ENCODE peak calls at places on chromosomes 7 and 10, in nine cellular contexts. One of them, this sample, is unnamed.

GRCh38 chr10:34029455-34029854 is 695.0 kb upstream of the NRP1 start:
- DNase-seq in HCT116: no peak
- DNase-seq in OCI-LY7: no peak
- DNase-seq in MM.1S: no peak
- DNase-seq in SK-N-SH: no peak
- DNase-seq in neural progenitor cell: no peak
- DNase-seq in GM23338: no peak
- DNase-seq in GM23248: no peak
- DNase-seq in PC-3: no peak
- DNase-seq in this sample: no peak

GRCh38 chr10:78921906-78922305 is 146.9 kb upstream of the ZMIZ1 start:
- DNase-seq in HCT116: no peak
- DNase-seq in MM.1S: no peak
- DNase-seq in GM23248: no peak
- DNase-seq in OCI-LY7: no peak
- DNase-seq in GM23338: no peak
- DNase-seq in PC-3: no peak
- DNase-seq in neural progenitor cell: no peak
- DNase-seq in SK-N-SH: no peak
- DNase-seq in this sample: no peak

GRCh38 chr10:4947039-4947634 is 16.1 kb upstream of the AKR1C1 start:
- DNase-seq in OCI-LY7: no peak
- DNase-seq in HCT116: no peak
- DNase-seq in PC-3: no peak
- DNase-seq in GM23338: no peak
- DNase-seq in GM23248: peak
- DNase-seq in SK-N-SH: no peak
- DNase-seq in MM.1S: no peak
- DNase-seq in neural progenitor cell: no peak
- DNase-seq in this sample: no peak

GRCh38 chr10:71970331-71970730 is 6.1 kb downstream of the CHST3 start:
- DNase-seq in OCI-LY7: no peak
- DNase-seq in SK-N-SH: peak
- DNase-seq in neural progenitor cell: peak
- DNase-seq in MM.1S: no peak
- DNase-seq in PC-3: peak
- DNase-seq in GM23248: peak
- DNase-seq in GM23338: peak
- DNase-seq in HCT116: no peak
- DNase-seq in this sample: no peak

GRCh38 chr7:121516791-121517305 is 120.7 kb upstream of the FAM3C start:
- DNase-seq in GM23248: no peak
- DNase-seq in MM.1S: no peak
- DNase-seq in GM23338: no peak
- DNase-seq in neural progenitor cell: no peak
- DNase-seq in PC-3: no peak
- DNase-seq in OCI-LY7: no peak
- DNase-seq in HCT116: no peak
- DNase-seq in SK-N-SH: no peak
- DNase-seq in this sample: no peak

GRCh38 chr7:147605326-147605725 is 985.2 kb upstream of the C7orf33 start:
- DNase-seq in MM.1S: no peak
- DNase-seq in OCI-LY7: no peak
- DNase-seq in GM23338: no peak
- DNase-seq in HCT116: no peak
- DNase-seq in neural progenitor cell: no peak
- DNase-seq in PC-3: peak
- DNase-seq in SK-N-SH: no peak
- DNase-seq in GM23248: no peak
- DNase-seq in this sample: peak

GRCh38 chr10:90865400-90865799 is 6.4 kb upstream of the RPP30 start:
- DNase-seq in HCT116: no peak
- DNase-seq in PC-3: peak
- DNase-seq in SK-N-SH: no peak
- DNase-seq in GM23338: peak
- DNase-seq in OCI-LY7: peak
- DNase-seq in neural progenitor cell: no peak
- DNase-seq in GM23248: peak
- DNase-seq in MM.1S: peak
- DNase-seq in this sample: peak

GRCh38 chr7:69781412-69781846 is 183.2 kb downstream of the AUTS2 start:
- DNase-seq in MM.1S: no peak
- DNase-seq in GM23248: peak
- DNase-seq in HCT116: no peak
- DNase-seq in GM23338: no peak
- DNase-seq in PC-3: no peak
- DNase-seq in neural progenitor cell: no peak
- DNase-seq in OCI-LY7: no peak
- DNase-seq in SK-N-SH: no peak
- DNase-seq in this sample: peak

GRCh38 chr7:99839560-99840011 is 11.8 kb downstream of the CYP3A43 start:
- DNase-seq in GM23338: peak
- DNase-seq in PC-3: peak
- DNase-seq in neural progenitor cell: no peak
- DNase-seq in SK-N-SH: no peak
- DNase-seq in MM.1S: no peak
- DNase-seq in HCT116: no peak
- DNase-seq in GM23248: no peak
- DNase-seq in OCI-LY7: no peak
- DNase-seq in this sample: peak

GRCh38 chr7:78479348-78479747 is 680.8 kb downstream of the PHTF2 start:
- DNase-seq in GM23248: no peak
- DNase-seq in neural progenitor cell: no peak
- DNase-seq in PC-3: no peak
- DNase-seq in HCT116: no peak
- DNase-seq in MM.1S: no peak
- DNase-seq in GM23338: no peak
- DNase-seq in OCI-LY7: no peak
- DNase-seq in SK-N-SH: no peak
- DNase-seq in this sample: no peak

GRCh38 chr7:116242759-116243158 is 32.4 kb downstream of the TES start:
- DNase-seq in GM23248: peak
- DNase-seq in SK-N-SH: no peak
- DNase-seq in OCI-LY7: no peak
- DNase-seq in neural progenitor cell: no peak
- DNase-seq in MM.1S: no peak
- DNase-seq in PC-3: no peak
- DNase-seq in GM23338: no peak
- DNase-seq in HCT116: no peak
- DNase-seq in this sample: no peak

GRCh38 chr7:31785081-31785480 is 98.1 kb downstream of the PPP1R17 start:
- DNase-seq in MM.1S: no peak
- DNase-seq in SK-N-SH: no peak
- DNase-seq in GM23248: peak
- DNase-seq in OCI-LY7: no peak
- DNase-seq in GM23338: no peak
- DNase-seq in PC-3: no peak
- DNase-seq in neural progenitor cell: no peak
- DNase-seq in HCT116: no peak
- DNase-seq in this sample: no peak

GRCh38 chr10:126904807-126905686 is at the start of gene DOCK1:
- DNase-seq in OCI-LY7: no peak
- DNase-seq in MM.1S: no peak
- DNase-seq in GM23248: peak
- DNase-seq in PC-3: peak
- DNase-seq in HCT116: peak
- DNase-seq in SK-N-SH: peak
- DNase-seq in GM23338: peak
- DNase-seq in neural progenitor cell: peak
- DNase-seq in this sample: peak

GRCh38 chr7:42843209-42843800 is 68.6 kb downstream of the C7orf25 start:
- DNase-seq in HCT116: peak
- DNase-seq in GM23248: peak
- DNase-seq in PC-3: peak
- DNase-seq in SK-N-SH: peak
- DNase-seq in neural progenitor cell: peak
- DNase-seq in MM.1S: peak
- DNase-seq in OCI-LY7: peak
- DNase-seq in GM23338: peak
- DNase-seq in this sample: peak

GRCh38 chr10:101021692-101022251 is 9.2 kb downstream of the PDZD7 start:
- DNase-seq in SK-N-SH: no peak
- DNase-seq in MM.1S: no peak
- DNase-seq in GM23248: no peak
- DNase-seq in GM23338: no peak
- DNase-seq in OCI-LY7: no peak
- DNase-seq in neural progenitor cell: no peak
- DNase-seq in PC-3: no peak
- DNase-seq in HCT116: no peak
- DNase-seq in this sample: no peak

GRCh38 chr10:32036922-32037321 is 19.3 kb downstream of the KIF5B start:
- DNase-seq in GM23338: no peak
- DNase-seq in SK-N-SH: no peak
- DNase-seq in MM.1S: no peak
- DNase-seq in OCI-LY7: no peak
- DNase-seq in HCT116: no peak
- DNase-seq in PC-3: peak
- DNase-seq in neural progenitor cell: no peak
- DNase-seq in GM23248: no peak
- DNase-seq in this sample: no peak

GRCh38 chr10:23968296-23968695 is 240.6 kb upstream of the KIAA1217 start:
- DNase-seq in PC-3: no peak
- DNase-seq in neural progenitor cell: no peak
- DNase-seq in GM23248: no peak
- DNase-seq in SK-N-SH: no peak
- DNase-seq in GM23338: no peak
- DNase-seq in OCI-LY7: no peak
- DNase-seq in HCT116: no peak
- DNase-seq in MM.1S: no peak
- DNase-seq in this sample: no peak

GRCh38 chr10:111151595-111151994 is 74.8 kb downstream of the ADRA2A start:
- DNase-seq in GM23248: no peak
- DNase-seq in neural progenitor cell: peak
- DNase-seq in PC-3: no peak
- DNase-seq in HCT116: no peak
- DNase-seq in SK-N-SH: no peak
- DNase-seq in OCI-LY7: no peak
- DNase-seq in GM23338: no peak
- DNase-seq in MM.1S: no peak
- DNase-seq in this sample: no peak

GRCh38 chr10:16949806-16950205 is 132.6 kb upstream of the RSU1 start:
- DNase-seq in HCT116: no peak
- DNase-seq in SK-N-SH: no peak
- DNase-seq in OCI-LY7: no peak
- DNase-seq in PC-3: no peak
- DNase-seq in GM23248: no peak
- DNase-seq in neural progenitor cell: no peak
- DNase-seq in GM23338: no peak
- DNase-seq in MM.1S: no peak
- DNase-seq in this sample: no peak

DNA sequence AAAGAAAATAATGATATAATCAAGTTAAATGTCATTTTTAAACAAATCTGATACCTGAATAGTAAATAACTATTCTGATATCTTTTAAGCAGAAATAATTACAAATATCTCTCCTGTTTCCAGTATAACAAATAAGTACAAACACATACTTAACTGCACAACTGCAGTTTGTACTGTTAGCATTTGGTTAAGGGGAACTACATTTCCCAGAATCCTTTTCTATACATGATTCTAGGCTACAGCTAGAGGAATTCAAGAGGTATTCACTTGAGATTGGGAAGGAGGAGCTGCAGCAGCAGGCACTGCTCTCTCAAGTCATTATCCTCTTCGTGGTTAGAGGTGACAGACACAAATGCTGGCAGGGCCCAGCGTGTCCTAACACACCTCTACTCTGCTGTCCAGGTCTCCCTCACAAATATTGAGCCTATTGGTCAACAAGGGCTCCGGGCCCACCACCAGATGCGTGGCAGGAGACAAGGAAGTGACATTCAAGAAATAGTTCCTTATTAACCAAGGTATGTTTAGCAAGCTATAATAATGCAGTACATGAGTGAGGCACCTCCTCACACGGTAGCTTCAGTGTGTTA is 255.1 kb upstream of the MKLN1 start:
- DNase-seq in SK-N-SH: no peak
- DNase-seq in PC-3: peak
- DNase-seq in GM23248: peak
- DNase-seq in GM23338: peak
- DNase-seq in MM.1S: no peak
- DNase-seq in neural progenitor cell: peak
- DNase-seq in HCT116: no peak
- DNase-seq in OCI-LY7: no peak
- DNase-seq in this sample: no peak
- TF ChIP-seq EZH2phosphoT487 in SK-N-SH: no peak
- TF ChIP-seq EZH2phosphoT487 in PC-3: no peak
- TF ChIP-seq EZH2phosphoT487 in GM23248: no peak
- TF ChIP-seq EZH2phosphoT487 in GM23338: no peak
- TF ChIP-seq EZH2phosphoT487 in MM.1S: no peak
- TF ChIP-seq EZH2phosphoT487 in neural progenitor cell: no peak
- TF ChIP-seq EZH2phosphoT487 in HCT116: no peak
- TF ChIP-seq EZH2phosphoT487 in OCI-LY7: no peak
- TF ChIP-seq EZH2phosphoT487 in this sample: no peak

GRCh38 chr10:114729103-114729659 is 71.1 kb upstream of the ABLIM1 start:
- DNase-seq in SK-N-SH: peak
- DNase-seq in neural progenitor cell: no peak
- DNase-seq in MM.1S: no peak
- DNase-seq in GM23248: no peak
- DNase-seq in GM23338: no peak
- DNase-seq in HCT116: no peak
- DNase-seq in OCI-LY7: no peak
- DNase-seq in PC-3: no peak
- DNase-seq in this sample: no peak
- H3K27ac ChIP-seq in SK-N-SH: no peak
- H3K27ac ChIP-seq in neural progenitor cell: no peak
- H3K27ac ChIP-seq in MM.1S: no peak
- H3K27ac ChIP-seq in GM23248: no peak
- H3K27ac ChIP-seq in GM23338: no peak
- H3K27ac ChIP-seq in HCT116: no peak
- H3K27ac ChIP-seq in OCI-LY7: no peak
- H3K27ac ChIP-seq in PC-3: no peak
- H3K27ac ChIP-seq in this sample: no peak

GRCh38 chr7:25884265-25884664 is 267.7 kb upstream of the NFE2L3 start:
- DNase-seq in neural progenitor cell: no peak
- DNase-seq in GM23338: no peak
- DNase-seq in MM.1S: no peak
- DNase-seq in SK-N-SH: no peak
- DNase-seq in GM23248: no peak
- DNase-seq in HCT116: no peak
- DNase-seq in PC-3: no peak
- DNase-seq in OCI-LY7: no peak
- DNase-seq in this sample: no peak
- H2AFZ ChIP-seq in neural progenitor cell: no peak
- H2AFZ ChIP-seq in GM23338: peak
- H2AFZ ChIP-seq in MM.1S: no peak
- H2AFZ ChIP-seq in SK-N-SH: no peak
- H2AFZ ChIP-seq in GM23248: no peak
- H2AFZ ChIP-seq in HCT116: no peak
- H2AFZ ChIP-seq in PC-3: no peak
- H2AFZ ChIP-seq in OCI-LY7: no peak
- H2AFZ ChIP-seq in this sample: no peak

DNA sequence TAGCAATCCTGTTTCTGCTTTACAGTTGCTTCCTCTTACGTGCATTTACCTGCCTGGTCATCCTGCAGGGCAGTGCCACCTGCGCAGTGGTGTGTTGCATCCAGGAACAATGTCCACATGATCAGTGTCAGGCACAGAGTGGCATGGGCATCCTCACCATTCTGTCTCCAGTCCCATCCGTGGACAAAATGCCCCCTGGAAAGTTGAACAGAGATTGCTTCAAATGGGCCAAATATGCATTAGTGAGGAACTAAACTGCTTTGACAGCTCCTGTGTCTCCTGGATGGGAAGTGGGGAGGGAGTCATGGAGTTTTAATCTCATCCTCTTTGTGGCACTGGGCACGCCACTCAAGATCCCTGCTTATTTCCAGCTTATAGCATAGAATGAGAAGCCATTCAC is 151.8 kb downstream of the DPP6 start:
- DNase-seq in HCT116: no peak
- DNase-seq in GM23338: no peak
- DNase-seq in SK-N-SH: no peak
- DNase-seq in GM23248: no peak
- DNase-seq in neural progenitor cell: no peak
- DNase-seq in MM.1S: no peak
- DNase-seq in OCI-LY7: no peak
- DNase-seq in PC-3: no peak
- DNase-seq in this sample: no peak
- TF ChIP-seq EZH2phosphoT487 in HCT116: no peak
- TF ChIP-seq EZH2phosphoT487 in GM23338: no peak
- TF ChIP-seq EZH2phosphoT487 in SK-N-SH: no peak
- TF ChIP-seq EZH2phosphoT487 in GM23248: no peak
- TF ChIP-seq EZH2phosphoT487 in neural progenitor cell: no peak
- TF ChIP-seq EZH2phosphoT487 in MM.1S: no peak
- TF ChIP-seq EZH2phosphoT487 in OCI-LY7: no peak
- TF ChIP-seq EZH2phosphoT487 in PC-3: no peak
- TF ChIP-seq EZH2phosphoT487 in this sample: no peak